ENCODE peak calls at places on chromosomes 3 and 15, in five cellular contexts. I is neural crest cell, Y is EL, M is kidney tubule cell, P is GM10248. G is an unnamed sample.

GRCh38 chr3:49747792-49748480 is 24.2 kb upstream of the GMPPB start:
- DNase-seq in I (no peak), Y (peak), M (peak), P (no peak), G (no peak)

GRCh38 chr3:139427283-139428060 is 38.0 kb upstream of the COPB2 start:
- DNase-seq in I (peak), Y (peak), M (peak), P (peak), G (peak)

GRCh38 chr15:89954541-89954940 is 41.8 kb upstream of the ARPIN start:
- DNase-seq in I (no peak), Y (no peak), M (no peak), P (no peak), G (no peak)

GRCh38 chr3:184688251-184688851 is 23.5 kb downstream of the MAGEF1 start:
- DNase-seq in I (no peak), Y (peak), M (peak), P (no peak), G (no peak)

GRCh38 chr3:171461087-171461917 is 1.1 kb upstream of the TNIK start:
- DNase-seq in I (no peak), Y (no peak), M (peak), P (peak), G (peak)

GRCh38 chr3:194824100-194824499 is 138.4 kb downstream of the FAM43A start:
- DNase-seq in I (no peak), Y (no peak), M (no peak), P (no peak), G (no peak)

GRCh38 chr15:38401101-38401500 is 52.8 kb upstream of the FAM98B start:
- DNase-seq in I (no peak), Y (peak), M (no peak), P (no peak), G (no peak)

GRCh38 chr3:150547045-150547753 is 612 bp downstream of the EIF2A start:
- DNase-seq in I (no peak), Y (peak), M (no peak), P (no peak), G (no peak)

GRCh38 chr3:120093923-120094775 is at the start of gene GSK3B:
- DNase-seq in I (peak), Y (peak), M (no peak), P (peak), G (peak)

GRCh38 chr3:58350627-58351013 is 17.9 kb downstream of the PXK start:
- DNase-seq in I (no peak), Y (peak), M (no peak), P (no peak), G (no peak)

GRCh38 chr3:70813306-70813705 is 500.9 kb upstream of the MDFIC2 start:
- DNase-seq in I (no peak), Y (no peak), M (no peak), P (no peak), G (no peak)

GRCh38 chr15:87609909-87610308 is 646.6 kb downstream of the NTRK3 start:
- DNase-seq in I (no peak), Y (no peak), M (no peak), P (no peak), G (no peak)

GRCh38 chr15:71512281-71513016 is 297.9 kb upstream of the NR2E3 start:
- DNase-seq in I (no peak), Y (no peak), M (no peak), P (no peak), G (no peak)

GRCh38 chr3:123122525-123123315 is 55.9 kb downstream of the PDIA5 start:
- DNase-seq in I (no peak), Y (peak), M (no peak), P (no peak), G (no peak)

GRCh38 chr3:43199645-43200036 is 86.7 kb upstream of the SNRK start:
- DNase-seq in I (no peak), Y (no peak), M (no peak), P (no peak), G (no peak)

GRCh38 chr15:66948294-66948693 is 117.1 kb upstream of the SMAD3 start:
- DNase-seq in I (no peak), Y (peak), M (peak), P (no peak), G (peak)

GRCh38 chr3:114660124-114660523 is 366.3 kb downstream of the TIGIT start:
- DNase-seq in I (no peak), Y (peak), M (no peak), P (no peak), G (no peak)

GRCh38 chr3:67654099-67654831 is at the start of gene SUCLG2:
- DNase-seq in I (peak), Y (peak), M (peak), P (peak), G (peak)

GRCh38 chr15:85380860-85381535 is 595 bp downstream of the AKAP13 start:
- DNase-seq in I (no peak), Y (peak), M (peak), P (peak), G (no peak)

GRCh38 chr3:32335365-32336122 is 56.1 kb upstream of the CMTM7 start:
- DNase-seq in I (no peak), Y (no peak), M (no peak), P (no peak), G (no peak)

GRCh38 chr15:51970132-51970817 is 1.3 kb downstream of the LEO1 start:
- DNase-seq in I (no peak), Y (no peak), M (no peak), P (no peak), G (no peak)

GRCh38 chr3:31132132-31132769 is 237.8 kb upstream of the GADL1 start:
- DNase-seq in I (no peak), Y (peak), M (peak), P (no peak), G (peak)

GRCh38 chr3:101189786-101190185 is 130.6 kb downstream of the IMPG2 start:
- DNase-seq in I (no peak), Y (peak), M (peak), P (no peak), G (peak)

GRCh38 chr3:58041826-58042324 is 33.7 kb downstream of the FLNB start:
- DNase-seq in I (no peak), Y (peak), M (peak), P (peak), G (peak)

GRCh38 chr15:74170083-74170844 is 3.2 kb upstream of the ISLR start:
- DNase-seq in I (no peak), Y (no peak), M (no peak), P (no peak), G (no peak)

GRCh38 chr15:58522865-58523264 is 91.1 kb downstream of the LIPC start:
- DNase-seq in I (no peak), Y (no peak), M (peak), P (no peak), G (no peak)

GRCh38 chr15:77457619-77458265 is 37.1 kb downstream of the HMG20A start:
- DNase-seq in I (no peak), Y (peak), M (peak), P (no peak), G (no peak)

GRCh38 chr15:90200534-90201139 is 493 bp upstream of the SEMA4B start:
- DNase-seq in I (no peak), Y (no peak), M (no peak), P (no peak), G (no peak)

GRCh38 chr3:30664884-30665283 is 58.5 kb downstream of the TGFBR2 start:
- DNase-seq in I (no peak), Y (no peak), M (no peak), P (no peak), G (no peak)